ENCODE peak calls at places on chromosome 12, in four cellular contexts. P, X, N and F are unnamed samples. For H4K20me1, the result is how much of the 10 kb centered on the place peaks cover.

GRCh38 chr12:104520242-104520900 is 63.6 kb downstream of the CHST11 start:
- DNase-seq in P (no peak), N (no peak), X (no peak), F (no peak)

GRCh38 chr12:2256453-2256852 is 203.7 kb downstream of the CACNA1C start:
- DNase-seq in P (no peak), N (peak), X (peak), F (no peak)

GRCh38 chr12:21677622-21678277 is 20.1 kb upstream of the LDHB start:
- DNase-seq in X (peak), P (no peak), N (no peak), F (peak)

GRCh38 chr12:70305794-70306193 is 60.3 kb upstream of the KCNMB4 start:
- DNase-seq in X (peak), N (peak), P (no peak), F (peak)

GRCh38 chr12:38282886-38283285 is 33.7 kb upstream of the ALG10B start:
- DNase-seq in X (no peak), P (no peak), N (no peak), F (no peak)

GRCh38 chr12:105018761-105019160 is 32.6 kb downstream of the NOPCHAP1 start:
- DNase-seq in P (peak), N (no peak), X (no peak), F (no peak)

GRCh38 chr12:122523280-122523679 is 3.5 kb downstream of the RSRC2 start:
- DNase-seq in N (peak), X (peak), P (no peak), F (no peak)

GRCh38 chr12:130593056-130593455 is 123.0 kb downstream of the RIMBP2 start:
- DNase-seq in N (no peak), P (no peak), X (no peak), F (no peak)

GRCh38 chr12:95726903-95727302 is 63.7 kb downstream of the NTN4 start:
- DNase-seq in N (no peak), P (no peak), X (no peak), F (no peak)

GRCh38 chr12:21613931-21614330 is 9.3 kb upstream of the GYS2 start:
- DNase-seq in N (no peak), P (no peak), X (no peak), F (no peak)

GRCh38 chr12:89552376-89552775 is 26.5 kb upstream of the POC1B start:
- DNase-seq in X (peak), P (no peak), N (peak), F (peak)

GRCh38 chr12:111033281-111034147 is 113.1 kb upstream of the MYL2 start:
- DNase-seq in N (no peak), X (no peak), P (peak), F (no peak)

GRCh38 chr12:2443766-2444165 is 351.0 kb upstream of the FKBP4 start:
- DNase-seq in X (peak), P (no peak), N (no peak), F (no peak)

GRCh38 chr12:58393152-58393551 is 451.8 kb downstream of the ATP23 start:
- DNase-seq in P (no peak), X (peak), N (peak), F (peak)

GRCh38 chr12:121992059-121992879 is 29.4 kb upstream of the BCL7A start:
- DNase-seq in N (peak), X (peak), P (no peak), F (peak)

GRCh38 chr12:91529829-91530228 is 347.2 kb upstream of the DCN start:
- DNase-seq in N (peak), P (no peak), X (no peak), F (no peak)

GRCh38 chr12:91523831-91524230 is 341.2 kb upstream of the DCN start:
- DNase-seq in N (no peak), P (no peak), X (no peak), F (no peak)
- H3K4me3 ChIP-seq in N (no peak), P (no peak), X (no peak), F (no peak)

DNA sequence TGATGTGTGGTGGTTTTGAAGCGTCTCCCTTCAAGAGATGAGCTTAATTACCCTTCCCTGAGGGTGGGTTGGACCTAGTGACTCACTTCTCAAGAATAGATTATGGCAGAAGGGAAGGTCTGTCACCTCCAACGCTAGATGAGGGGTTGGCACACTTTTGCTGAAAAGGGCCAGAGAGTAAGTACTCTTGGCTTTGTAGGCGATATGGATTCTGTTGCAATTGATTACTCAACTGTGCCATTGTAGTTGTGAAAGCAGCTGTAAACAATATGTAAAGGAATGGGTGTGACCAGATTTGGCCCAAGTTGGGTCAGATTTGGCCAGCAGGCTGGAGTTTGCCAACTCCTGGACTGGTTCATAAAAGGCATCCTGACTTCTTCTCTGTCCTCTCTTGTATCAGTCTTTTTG is 53.3 kb downstream of the SMIM41 start:
- DNase-seq in N (no peak), P (no peak), X (no peak), F (peak)
- H4K20me1 ChIP-seq in N (under half), P (under half), X (under half), F (under half)

DNA sequence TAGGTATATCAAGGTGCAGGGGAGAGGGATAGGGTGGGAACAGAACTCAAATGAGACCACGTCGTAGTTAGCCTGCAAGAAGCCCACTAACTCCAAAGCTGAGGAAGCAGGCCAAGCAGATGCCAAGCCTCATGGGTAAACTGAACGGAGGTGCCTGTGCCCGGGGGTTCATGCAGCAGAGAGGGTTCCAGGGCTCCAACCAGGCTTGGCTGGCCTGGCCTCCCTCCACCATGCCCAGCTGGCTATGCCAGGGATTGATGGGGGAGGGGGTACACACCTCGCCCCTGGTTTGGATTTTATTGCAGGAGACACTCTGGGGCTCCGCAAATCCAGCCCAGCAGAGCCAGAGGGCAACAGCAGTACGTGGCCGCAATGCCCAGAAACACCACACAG is 27.3 kb downstream of the PXN start:
- DNase-seq in X (no peak), P (no peak), N (no peak), F (no peak)
- H3K4me3 ChIP-seq in X (no peak), P (no peak), N (no peak), F (no peak)

DNA sequence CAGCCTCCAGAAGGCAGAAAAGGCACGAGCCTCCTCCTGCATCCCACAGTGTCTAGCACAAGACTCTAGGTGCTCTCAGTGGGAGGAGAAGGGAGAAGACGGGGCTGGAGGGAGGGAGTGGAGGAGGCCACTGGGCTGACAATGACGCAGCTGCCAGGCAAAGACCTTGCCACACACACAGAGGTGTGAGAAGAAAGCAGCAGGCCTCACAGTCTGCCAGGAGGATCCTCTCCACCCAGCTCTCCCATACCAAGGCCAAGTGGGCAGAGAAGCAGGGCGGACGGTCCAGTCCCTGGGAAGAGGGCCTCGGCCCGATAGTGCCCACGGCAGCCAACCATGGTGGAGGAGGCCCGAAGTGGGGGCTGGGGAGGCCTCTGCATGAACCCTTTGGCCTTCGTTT is 78.9 kb downstream of the NCOR2 start:
- DNase-seq in N (no peak), P (no peak), X (no peak), F (no peak)
- H4K20me1 ChIP-seq in N (under half), P (half or more), X (half or more), F (half or more)

GRCh38 chr12:9868951-9869306 is 225 bp downstream of the CLEC2B start:
- DNase-seq in P (no peak), N (no peak), X (no peak), F (no peak)
- H3K4me3 ChIP-seq in P (no peak), N (peak), X (peak), F (peak)

GRCh38 chr12:11686135-11686534 is 36.7 kb downstream of the ETV6 start:
- DNase-seq in N (no peak), X (no peak), P (no peak), F (no peak)
- H4K20me1 ChIP-seq in N (under half), X (under half), P (under half), F (under half)